ENCODE peak calls at places on chromosome 3, in ten cellular contexts. One of them, this sample, is unnamed.
A peak's percentile ranks its signal among the peaks of the same experiment; 100 is the strongest.

GRCh38 chr3:1079641-1080040 is 13.2 kb upstream of the CNTN6 start:
- DNase-seq in endodermal cell: no peak
- DNase-seq in tibial nerve: no peak
- DNase-seq in cardiac muscle cell: no peak
- DNase-seq in A549: no peak
- DNase-seq in uterus: no peak
- DNase-seq in GM23248: no peak
- DNase-seq in hepatocyte: no peak
- DNase-seq in neuronal stem cell: no peak
- DNase-seq in fibroblast of lung: no peak
- DNase-seq in this sample: no peak

GRCh38 chr3:127035672-127036071 is 52.8 kb downstream of the PLXNA1 start:
- DNase-seq in endodermal cell: no peak
- DNase-seq in tibial nerve: peak; percentile 50
- DNase-seq in cardiac muscle cell: no peak
- DNase-seq in A549: peak; percentile 33
- DNase-seq in uterus: peak; percentile 43
- DNase-seq in GM23248: peak; percentile 98
- DNase-seq in hepatocyte: peak; percentile 54
- DNase-seq in neuronal stem cell: no peak
- DNase-seq in fibroblast of lung: peak; percentile 93
- DNase-seq in this sample: no peak

GRCh38 chr3:156307704-156308103 is 187.3 kb downstream of the KCNAB1 start:
- DNase-seq in endodermal cell: no peak
- DNase-seq in tibial nerve: peak; percentile 41
- DNase-seq in cardiac muscle cell: no peak
- DNase-seq in A549: no peak
- DNase-seq in uterus: peak; percentile 47
- DNase-seq in GM23248: peak; percentile 80
- DNase-seq in hepatocyte: no peak
- DNase-seq in neuronal stem cell: no peak
- DNase-seq in fibroblast of lung: peak; percentile 86
- DNase-seq in this sample: no peak

GRCh38 chr3:151067158-151067557 is 18.3 kb upstream of the MED12L start:
- DNase-seq in endodermal cell: peak; percentile 61
- DNase-seq in tibial nerve: no peak
- DNase-seq in cardiac muscle cell: no peak
- DNase-seq in A549: no peak
- DNase-seq in uterus: no peak
- DNase-seq in GM23248: no peak
- DNase-seq in hepatocyte: no peak
- DNase-seq in neuronal stem cell: no peak
- DNase-seq in fibroblast of lung: peak; percentile 6
- DNase-seq in this sample: no peak

GRCh38 chr3:42043116-42043796 is 47.9 kb upstream of the TRAK1 start:
- DNase-seq in endodermal cell: peak; percentile 92
- DNase-seq in tibial nerve: no peak
- DNase-seq in cardiac muscle cell: peak; percentile 73
- DNase-seq in A549: no peak
- DNase-seq in uterus: peak; percentile 46
- DNase-seq in GM23248: peak; percentile 45
- DNase-seq in hepatocyte: peak; percentile 71
- DNase-seq in neuronal stem cell: peak; percentile 91
- DNase-seq in fibroblast of lung: peak; percentile 80
- DNase-seq in this sample: no peak

GRCh38 chr3:31226331-31226730 is 306.4 kb upstream of the STT3B start:
- DNase-seq in endodermal cell: no peak
- DNase-seq in tibial nerve: no peak
- DNase-seq in cardiac muscle cell: no peak
- DNase-seq in A549: no peak
- DNase-seq in uterus: no peak
- DNase-seq in GM23248: no peak
- DNase-seq in hepatocyte: no peak
- DNase-seq in neuronal stem cell: no peak
- DNase-seq in fibroblast of lung: no peak
- DNase-seq in this sample: peak; percentile 13

GRCh38 chr3:143731304-143731703 is 117.0 kb downstream of the SLC9A9 start:
- DNase-seq in endodermal cell: no peak
- DNase-seq in tibial nerve: no peak
- DNase-seq in cardiac muscle cell: no peak
- DNase-seq in A549: no peak
- DNase-seq in uterus: no peak
- DNase-seq in GM23248: no peak
- DNase-seq in hepatocyte: no peak
- DNase-seq in neuronal stem cell: no peak
- DNase-seq in fibroblast of lung: no peak
- DNase-seq in this sample: no peak

GRCh38 chr3:46449755-46450552 is 14.8 kb downstream of the LTF start:
- DNase-seq in endodermal cell: peak; percentile 74
- DNase-seq in tibial nerve: no peak
- DNase-seq in cardiac muscle cell: no peak
- DNase-seq in A549: peak; percentile 32
- DNase-seq in uterus: no peak
- DNase-seq in GM23248: peak; percentile 45
- DNase-seq in hepatocyte: no peak
- DNase-seq in neuronal stem cell: no peak
- DNase-seq in fibroblast of lung: peak; percentile 12
- DNase-seq in this sample: no peak

GRCh38 chr3:69065318-69065964 is 13.3 kb upstream of the TMF1 start:
- DNase-seq in endodermal cell: no peak
- DNase-seq in tibial nerve: no peak
- DNase-seq in cardiac muscle cell: no peak
- DNase-seq in A549: no peak
- DNase-seq in uterus: no peak
- DNase-seq in GM23248: no peak
- DNase-seq in hepatocyte: no peak
- DNase-seq in neuronal stem cell: no peak
- DNase-seq in fibroblast of lung: no peak
- DNase-seq in this sample: no peak

GRCh38 chr3:194984026-194984425 is 286.9 kb downstream of the XXYLT1 start:
- DNase-seq in endodermal cell: no peak
- DNase-seq in tibial nerve: no peak
- DNase-seq in cardiac muscle cell: no peak
- DNase-seq in A549: no peak
- DNase-seq in uterus: no peak
- DNase-seq in GM23248: no peak
- DNase-seq in hepatocyte: no peak
- DNase-seq in neuronal stem cell: no peak
- DNase-seq in fibroblast of lung: no peak
- DNase-seq in this sample: no peak

GRCh38 chr3:62238431-62238830 is 134.9 kb downstream of the FEZF2 start:
- DNase-seq in endodermal cell: no peak
- DNase-seq in tibial nerve: no peak
- DNase-seq in cardiac muscle cell: peak; percentile 6
- DNase-seq in A549: no peak
- DNase-seq in uterus: no peak
- DNase-seq in GM23248: no peak
- DNase-seq in hepatocyte: no peak
- DNase-seq in neuronal stem cell: no peak
- DNase-seq in fibroblast of lung: no peak
- DNase-seq in this sample: no peak

GRCh38 chr3:71416868-71417267 is 166.7 kb downstream of the FOXP1 start:
- DNase-seq in endodermal cell: peak; percentile 79
- DNase-seq in tibial nerve: no peak
- DNase-seq in cardiac muscle cell: peak; percentile 42
- DNase-seq in A549: no peak
- DNase-seq in uterus: no peak
- DNase-seq in GM23248: no peak
- DNase-seq in hepatocyte: no peak
- DNase-seq in neuronal stem cell: no peak
- DNase-seq in fibroblast of lung: no peak
- DNase-seq in this sample: no peak

GRCh38 chr3:51392301-51393095 is 1.4 kb downstream of the RBM15B start:
- DNase-seq in endodermal cell: no peak
- DNase-seq in tibial nerve: no peak
- DNase-seq in cardiac muscle cell: no peak
- DNase-seq in A549: no peak
- DNase-seq in uterus: no peak
- DNase-seq in GM23248: no peak
- DNase-seq in hepatocyte: no peak
- DNase-seq in neuronal stem cell: no peak
- DNase-seq in fibroblast of lung: no peak
- DNase-seq in this sample: no peak

GRCh38 chr3:169244119-169244864 is 419.2 kb downstream of the MECOM start:
- DNase-seq in endodermal cell: no peak
- DNase-seq in tibial nerve: no peak
- DNase-seq in cardiac muscle cell: no peak
- DNase-seq in A549: no peak
- DNase-seq in uterus: no peak
- DNase-seq in GM23248: no peak
- DNase-seq in hepatocyte: no peak
- DNase-seq in neuronal stem cell: no peak
- DNase-seq in fibroblast of lung: no peak
- DNase-seq in this sample: no peak

GRCh38 chr3:9615003-9615628 is 34.2 kb upstream of the MTMR14 start:
- DNase-seq in endodermal cell: no peak
- DNase-seq in tibial nerve: no peak
- DNase-seq in cardiac muscle cell: no peak
- DNase-seq in A549: no peak
- DNase-seq in uterus: no peak
- DNase-seq in GM23248: no peak
- DNase-seq in hepatocyte: no peak
- DNase-seq in neuronal stem cell: no peak
- DNase-seq in fibroblast of lung: no peak
- DNase-seq in this sample: no peak

GRCh38 chr3:172749201-172749965 is 1.1 kb upstream of the ECT2 start:
- DNase-seq in endodermal cell: no peak
- DNase-seq in tibial nerve: no peak
- DNase-seq in cardiac muscle cell: no peak
- DNase-seq in A549: peak; percentile 78
- DNase-seq in uterus: peak; percentile 28
- DNase-seq in GM23248: peak; percentile 96
- DNase-seq in hepatocyte: peak; percentile 38
- DNase-seq in neuronal stem cell: no peak
- DNase-seq in fibroblast of lung: peak; percentile 95
- DNase-seq in this sample: no peak

GRCh38 chr3:197189633-197190032 is 108.8 kb downstream of the DLG1 start:
- DNase-seq in endodermal cell: no peak
- DNase-seq in tibial nerve: no peak
- DNase-seq in cardiac muscle cell: no peak
- DNase-seq in A549: no peak
- DNase-seq in uterus: no peak
- DNase-seq in GM23248: no peak
- DNase-seq in hepatocyte: no peak
- DNase-seq in neuronal stem cell: no peak
- DNase-seq in fibroblast of lung: no peak
- DNase-seq in this sample: no peak

GRCh38 chr3:59480486-59480995 is 430.7 kb upstream of the CFAP20DC start:
- DNase-seq in endodermal cell: no peak
- DNase-seq in tibial nerve: no peak
- DNase-seq in cardiac muscle cell: no peak
- DNase-seq in A549: no peak
- DNase-seq in uterus: no peak
- DNase-seq in GM23248: peak; percentile 82
- DNase-seq in hepatocyte: no peak
- DNase-seq in neuronal stem cell: no peak
- DNase-seq in fibroblast of lung: peak; percentile 57
- DNase-seq in this sample: no peak

DNA sequence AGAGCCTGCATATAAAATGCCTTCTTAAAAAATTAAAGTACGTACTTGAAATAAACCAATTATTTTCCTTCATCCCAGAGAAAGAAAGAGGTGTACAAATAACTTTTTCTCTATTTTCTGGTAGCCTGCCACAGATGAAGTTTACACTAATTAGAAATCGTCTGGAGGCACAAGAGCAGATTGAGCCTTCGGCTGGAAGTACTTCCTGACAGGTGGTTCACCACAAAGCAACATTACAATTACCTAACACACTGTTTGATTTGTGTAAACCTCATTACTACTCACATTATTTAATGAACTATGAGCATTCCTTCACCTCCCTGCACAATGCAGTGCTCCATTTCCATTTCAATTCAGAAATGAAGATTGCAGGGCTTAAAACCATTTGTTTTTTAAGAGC is 856.1 kb downstream of the SI start:
- DNase-seq in endodermal cell: no peak
- DNase-seq in tibial nerve: no peak
- DNase-seq in cardiac muscle cell: no peak
- DNase-seq in A549: no peak
- DNase-seq in uterus: no peak
- DNase-seq in GM23248: no peak
- DNase-seq in hepatocyte: no peak
- DNase-seq in neuronal stem cell: no peak
- DNase-seq in fibroblast of lung: no peak
- DNase-seq in this sample: no peak
- H3K27ac ChIP-seq in endodermal cell: no peak overlapping the region
- H3K27ac ChIP-seq in tibial nerve: no peak overlapping the region
- H3K27ac ChIP-seq in cardiac muscle cell: no peak overlapping the region
- H3K27ac ChIP-seq in A549: no peak overlapping the region
- H3K27ac ChIP-seq in uterus: no peak overlapping the region
- H3K27ac ChIP-seq in GM23248: no peak overlapping the region
- H3K27ac ChIP-seq in hepatocyte: no peak overlapping the region
- H3K27ac ChIP-seq in neuronal stem cell: no peak overlapping the region
- H3K27ac ChIP-seq in fibroblast of lung: no peak overlapping the region
- H3K27ac ChIP-seq in this sample: no peak overlapping the region

GRCh38 chr3:66441692-66442091 is 59.1 kb downstream of the LRIG1 start:
- DNase-seq in endodermal cell: no peak
- DNase-seq in tibial nerve: no peak
- DNase-seq in cardiac muscle cell: no peak
- DNase-seq in A549: no peak
- DNase-seq in uterus: no peak
- DNase-seq in GM23248: no peak
- DNase-seq in hepatocyte: no peak
- DNase-seq in neuronal stem cell: no peak
- DNase-seq in fibroblast of lung: no peak
- DNase-seq in this sample: no peak
- H3K27ac ChIP-seq in endodermal cell: no peak overlapping the region
- H3K27ac ChIP-seq in tibial nerve: peak overlapping the region; percentile 65
- H3K27ac ChIP-seq in cardiac muscle cell: peak overlapping the region; percentile 52
- H3K27ac ChIP-seq in A549: no peak overlapping the region
- H3K27ac ChIP-seq in uterus: peak overlapping the region; percentile 67
- H3K27ac ChIP-seq in GM23248: no peak overlapping the region
- H3K27ac ChIP-seq in hepatocyte: no peak overlapping the region
- H3K27ac ChIP-seq in neuronal stem cell: no peak overlapping the region
- H3K27ac ChIP-seq in fibroblast of lung: peak overlapping the region; percentile 82
- H3K27ac ChIP-seq in this sample: no peak overlapping the region

GRCh38 chr3:81601707-81602305 is 159.6 kb downstream of the GBE1 start:
- DNase-seq in endodermal cell: no peak
- DNase-seq in tibial nerve: no peak
- DNase-seq in cardiac muscle cell: no peak
- DNase-seq in A549: no peak
- DNase-seq in uterus: no peak
- DNase-seq in GM23248: no peak
- DNase-seq in hepatocyte: no peak
- DNase-seq in neuronal stem cell: no peak
- DNase-seq in fibroblast of lung: no peak
- DNase-seq in this sample: no peak
- H3K27ac ChIP-seq in endodermal cell: no peak overlapping the region
- H3K27ac ChIP-seq in tibial nerve: no peak overlapping the region
- H3K27ac ChIP-seq in cardiac muscle cell: no peak overlapping the region
- H3K27ac ChIP-seq in A549: no peak overlapping the region
- H3K27ac ChIP-seq in uterus: no peak overlapping the region
- H3K27ac ChIP-seq in GM23248: no peak overlapping the region
- H3K27ac ChIP-seq in hepatocyte: no peak overlapping the region
- H3K27ac ChIP-seq in neuronal stem cell: no peak overlapping the region
- H3K27ac ChIP-seq in fibroblast of lung: no peak overlapping the region
- H3K27ac ChIP-seq in this sample: no peak overlapping the region

DNA sequence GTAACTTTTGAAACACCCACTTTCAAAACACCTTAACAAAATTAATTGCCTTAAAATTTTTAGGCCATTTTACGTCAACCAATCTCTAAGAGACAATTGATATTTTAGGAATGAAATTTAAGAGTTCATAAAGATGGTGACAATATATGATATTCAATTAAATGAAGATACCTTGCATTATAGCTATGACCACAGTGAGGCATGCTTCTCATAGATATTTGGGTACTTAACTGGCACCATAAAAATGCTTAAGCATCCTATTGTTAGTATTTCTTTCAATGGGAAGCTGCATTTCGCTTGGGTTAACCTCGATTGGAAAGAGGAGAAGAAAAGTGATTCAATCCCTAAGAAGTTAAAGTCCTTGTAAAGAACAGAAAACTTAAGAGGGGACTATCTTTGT is 209.0 kb downstream of the GAP43 start:
- DNase-seq in endodermal cell: no peak
- DNase-seq in tibial nerve: no peak
- DNase-seq in cardiac muscle cell: no peak
- DNase-seq in A549: no peak
- DNase-seq in uterus: no peak
- DNase-seq in GM23248: no peak
- DNase-seq in hepatocyte: no peak
- DNase-seq in neuronal stem cell: no peak
- DNase-seq in fibroblast of lung: no peak
- DNase-seq in this sample: no peak
- H3K27ac ChIP-seq in endodermal cell: no peak overlapping the region
- H3K27ac ChIP-seq in tibial nerve: no peak overlapping the region
- H3K27ac ChIP-seq in cardiac muscle cell: no peak overlapping the region
- H3K27ac ChIP-seq in A549: no peak overlapping the region
- H3K27ac ChIP-seq in uterus: no peak overlapping the region
- H3K27ac ChIP-seq in GM23248: no peak overlapping the region
- H3K27ac ChIP-seq in hepatocyte: no peak overlapping the region
- H3K27ac ChIP-seq in neuronal stem cell: no peak overlapping the region
- H3K27ac ChIP-seq in fibroblast of lung: no peak overlapping the region
- H3K27ac ChIP-seq in this sample: no peak overlapping the region

This sample was measured in effector memory CD4-positive, alpha-beta T cell.